ENCODE peak calls at places on chromosomes 2 and 18, in six cellular contexts. R, C, V, H, J and M are unnamed samples.

GRCh38 chr18:77702686-77703085 is 453.0 kb downstream of the GALR1 start:
- DNase-seq in R (peak; percentile 29), C (no peak), V (no peak), H (no peak), J (peak; percentile 33), M (no peak)

GRCh38 chr2:167862296-167862695 is 385.1 kb downstream of the STK39 start:
- DNase-seq in R (no peak), C (no peak), V (no peak), H (no peak), J (no peak), M (no peak)

GRCh38 chr2:43462866-43463641 is 132.8 kb downstream of the THADA start:
- DNase-seq in R (no peak), C (no peak), V (peak; percentile 34), H (no peak), J (no peak), M (no peak)

GRCh38 chr2:102070058-102070642 is 72.4 kb upstream of the IL1R1 start:
- DNase-seq in R (no peak), C (peak; percentile 88), V (peak; percentile 89), H (peak; percentile 96), J (peak; percentile 94), M (peak; percentile 74)

GRCh38 chr18:5238371-5238758 is 41.3 kb upstream of the AKAIN1 start:
- DNase-seq in R (peak; percentile 33), C (no peak), V (peak; percentile 50), H (peak; percentile 92), J (peak; percentile 22), M (peak; percentile 27)

GRCh38 chr18:79877163-79878091 is 74.0 kb downstream of the SLC66A2 start:
- DNase-seq in R (no peak), C (no peak), V (no peak), H (no peak), J (no peak), M (no peak)

GRCh38 chr2:179909845-179910734 is 48.7 kb upstream of the ZNF385B start:
- DNase-seq in R (no peak), C (no peak), V (no peak), H (peak; percentile 83), J (no peak), M (no peak)

GRCh38 chr2:134411828-134412638 is 158.2 kb downstream of the MGAT5 start:
- DNase-seq in R (peak; percentile 77), C (peak; percentile 82), V (peak; percentile 86), H (peak; percentile 76), J (peak; percentile 87), M (peak; percentile 64)

GRCh38 chr2:73977466-73977865 is 7.2 kb upstream of the TET3 start:
- DNase-seq in R (no peak), C (no peak), V (no peak), H (no peak), J (no peak), M (no peak)

GRCh38 chr2:125822746-125823145 is 833.2 kb upstream of the GYPC start:
- DNase-seq in R (no peak), C (no peak), V (no peak), H (no peak), J (no peak), M (no peak)

GRCh38 chr2:65076345-65076710 is 20.1 kb downstream of the CEP68 start:
- DNase-seq in R (peak; percentile 50), C (peak; percentile 73), V (peak; percentile 80), H (peak; percentile 35), J (peak; percentile 64), M (peak; percentile 71)

GRCh38 chr2:227188292-227188691 is 23.9 kb downstream of the COL4A3 start:
- DNase-seq in R (no peak), C (peak; percentile 33), V (peak; percentile 68), H (no peak), J (peak; percentile 63), M (peak; percentile 22)

GRCh38 chr2:234496442-234496834 is 443 bp downstream of the ARL4C start:
- DNase-seq in R (peak; percentile 43), C (no peak), V (no peak), H (no peak), J (peak; percentile 25), M (peak; percentile 45)